ENCODE peak calls at places on chromosomes 13 and 19, in seven cellular contexts. One of them, this sample, is unnamed.

GRCh38 chr13:99859178-99860177 is 112.1 kb downstream of the ZIC5 start:
- DNase-seq in HCT116: no peak
- DNase-seq in K562: no peak
- DNase-seq in SK-N-SH: no peak
- DNase-seq in GM12878: peak; percentile 41
- DNase-seq in H1: no peak
- DNase-seq in HepG2: no peak
- DNase-seq in this sample: no peak

GRCh38 chr13:44843403-44843802 is 145.9 kb downstream of the NUFIP1 start:
- DNase-seq in HCT116: no peak
- DNase-seq in K562: no peak
- DNase-seq in SK-N-SH: no peak
- DNase-seq in GM12878: no peak
- DNase-seq in H1: no peak
- DNase-seq in HepG2: no peak
- DNase-seq in this sample: no peak

GRCh38 chr19:38263696-38264485 is 482 bp upstream of the SPINT2 start:
- DNase-seq in HCT116: peak; percentile 83
- DNase-seq in K562: peak; percentile 43
- DNase-seq in SK-N-SH: peak; percentile 44
- DNase-seq in GM12878: no peak
- DNase-seq in H1: no peak
- DNase-seq in HepG2: peak; percentile 35
- DNase-seq in this sample: peak; percentile 80

GRCh38 chr13:27607125-27607524 is 13.2 kb downstream of the LNX2 start:
- DNase-seq in HCT116: peak; percentile 56
- DNase-seq in K562: no peak
- DNase-seq in SK-N-SH: no peak
- DNase-seq in GM12878: no peak
- DNase-seq in H1: no peak
- DNase-seq in HepG2: peak; percentile 50
- DNase-seq in this sample: peak; percentile 9

GRCh38 chr13:51585696-51586095 is 1.4 kb downstream of the WDFY2 start:
- DNase-seq in HCT116: no peak
- DNase-seq in K562: no peak
- DNase-seq in SK-N-SH: no peak
- DNase-seq in GM12878: no peak
- DNase-seq in H1: no peak
- DNase-seq in HepG2: no peak
- DNase-seq in this sample: no peak

GRCh38 chr19:1441677-1442438 is 3.7 kb downstream of the RPS15 start:
- DNase-seq in HCT116: no peak
- DNase-seq in K562: no peak
- DNase-seq in SK-N-SH: no peak
- DNase-seq in GM12878: no peak
- DNase-seq in H1: no peak
- DNase-seq in HepG2: no peak
- DNase-seq in this sample: no peak

GRCh38 chr13:85241045-85241444 is 558.2 kb downstream of the SLITRK6 start:
- DNase-seq in HCT116: peak; percentile 10
- DNase-seq in K562: no peak
- DNase-seq in SK-N-SH: no peak
- DNase-seq in GM12878: no peak
- DNase-seq in H1: no peak
- DNase-seq in HepG2: no peak
- DNase-seq in this sample: no peak

GRCh38 chr13:61246351-61246750 is 169.3 kb downstream of the PCDH20 start:
- DNase-seq in HCT116: no peak
- DNase-seq in K562: no peak
- DNase-seq in SK-N-SH: no peak
- DNase-seq in GM12878: no peak
- DNase-seq in H1: no peak
- DNase-seq in HepG2: no peak
- DNase-seq in this sample: no peak

GRCh38 chr13:31749929-31750328 is 10.6 kb downstream of the RXFP2 start:
- DNase-seq in HCT116: no peak
- DNase-seq in K562: no peak
- DNase-seq in SK-N-SH: no peak
- DNase-seq in GM12878: no peak
- DNase-seq in H1: no peak
- DNase-seq in HepG2: no peak
- DNase-seq in this sample: no peak

GRCh38 chr19:1837625-1838105 is 10.6 kb downstream of the REXO1 start:
- DNase-seq in HCT116: no peak
- DNase-seq in K562: peak; percentile 68
- DNase-seq in SK-N-SH: peak; percentile 95
- DNase-seq in GM12878: no peak
- DNase-seq in H1: peak; percentile 98
- DNase-seq in HepG2: peak; percentile 40
- DNase-seq in this sample: peak; percentile 38

GRCh38 chr13:33612641-33613638 is 205.0 kb upstream of the RFC3 start:
- DNase-seq in HCT116: no peak
- DNase-seq in K562: no peak
- DNase-seq in SK-N-SH: no peak
- DNase-seq in GM12878: no peak
- DNase-seq in H1: no peak
- DNase-seq in HepG2: peak; percentile 16
- DNase-seq in this sample: peak; percentile 64

GRCh38 chr19:49119411-49120324 is at the start of gene PPFIA3:
- DNase-seq in HCT116: no peak
- DNase-seq in K562: peak; percentile 52
- DNase-seq in SK-N-SH: peak; percentile 72
- DNase-seq in GM12878: no peak
- DNase-seq in H1: peak; percentile 79
- DNase-seq in HepG2: no peak
- DNase-seq in this sample: no peak

GRCh38 chr19:54415208-54415900 is at the start of gene TTYH1:
- DNase-seq in HCT116: no peak
- DNase-seq in K562: peak; percentile 85
- DNase-seq in SK-N-SH: peak; percentile 88
- DNase-seq in GM12878: no peak
- DNase-seq in H1: peak; percentile 91
- DNase-seq in HepG2: no peak
- DNase-seq in this sample: no peak

GRCh38 chr13:51004918-51005460 is 95.4 kb downstream of the RNASEH2B start:
- DNase-seq in HCT116: no peak
- DNase-seq in K562: no peak
- DNase-seq in SK-N-SH: no peak
- DNase-seq in GM12878: no peak
- DNase-seq in H1: no peak
- DNase-seq in HepG2: no peak
- DNase-seq in this sample: no peak

GRCh38 chr13:114211446-114211845 is 23.3 kb upstream of the CDC16 start:
- DNase-seq in HCT116: no peak
- DNase-seq in K562: no peak
- DNase-seq in SK-N-SH: no peak
- DNase-seq in GM12878: no peak
- DNase-seq in H1: no peak
- DNase-seq in HepG2: no peak
- DNase-seq in this sample: peak; percentile 39

GRCh38 chr19:413756-414420 is 4.9 kb upstream of the C2CD4C start:
- DNase-seq in HCT116: no peak
- DNase-seq in K562: no peak
- DNase-seq in SK-N-SH: no peak
- DNase-seq in GM12878: no peak
- DNase-seq in H1: no peak
- DNase-seq in HepG2: no peak
- DNase-seq in this sample: no peak

GRCh38 chr13:30832845-30833332 is 73.2 kb upstream of the MEDAG start:
- DNase-seq in HCT116: peak; percentile 95
- DNase-seq in K562: no peak
- DNase-seq in SK-N-SH: peak; percentile 82
- DNase-seq in GM12878: no peak
- DNase-seq in H1: no peak
- DNase-seq in HepG2: peak; percentile 97
- DNase-seq in this sample: no peak

GRCh38 chr13:22278336-22278929 is 607.6 kb downstream of the FGF9 start:
- DNase-seq in HCT116: peak; percentile 34
- DNase-seq in K562: no peak
- DNase-seq in SK-N-SH: peak; percentile 8
- DNase-seq in GM12878: peak; percentile 43
- DNase-seq in H1: peak; percentile 67
- DNase-seq in HepG2: peak; percentile 2
- DNase-seq in this sample: peak; percentile 67

GRCh38 chr19:56813531-56813930 is 27.0 kb downstream of the PEG3 start:
- DNase-seq in HCT116: no peak
- DNase-seq in K562: no peak
- DNase-seq in SK-N-SH: no peak
- DNase-seq in GM12878: no peak
- DNase-seq in H1: no peak
- DNase-seq in HepG2: no peak
- DNase-seq in this sample: no peak

GRCh38 chr13:73608731-73609485 is 525.3 kb downstream of the KLF12 start:
- DNase-seq in HCT116: no peak
- DNase-seq in K562: no peak
- DNase-seq in SK-N-SH: no peak
- DNase-seq in GM12878: no peak
- DNase-seq in H1: no peak
- DNase-seq in HepG2: no peak
- DNase-seq in this sample: no peak
- TF ChIP-seq JUND in HCT116: no peak
- TF ChIP-seq JUND in K562: no peak
- TF ChIP-seq JUND in SK-N-SH: no peak
- TF ChIP-seq JUND in GM12878: no peak
- TF ChIP-seq JUND in H1: no peak
- TF ChIP-seq JUND in HepG2: no peak
- TF ChIP-seq JUND in this sample: no peak

DNA sequence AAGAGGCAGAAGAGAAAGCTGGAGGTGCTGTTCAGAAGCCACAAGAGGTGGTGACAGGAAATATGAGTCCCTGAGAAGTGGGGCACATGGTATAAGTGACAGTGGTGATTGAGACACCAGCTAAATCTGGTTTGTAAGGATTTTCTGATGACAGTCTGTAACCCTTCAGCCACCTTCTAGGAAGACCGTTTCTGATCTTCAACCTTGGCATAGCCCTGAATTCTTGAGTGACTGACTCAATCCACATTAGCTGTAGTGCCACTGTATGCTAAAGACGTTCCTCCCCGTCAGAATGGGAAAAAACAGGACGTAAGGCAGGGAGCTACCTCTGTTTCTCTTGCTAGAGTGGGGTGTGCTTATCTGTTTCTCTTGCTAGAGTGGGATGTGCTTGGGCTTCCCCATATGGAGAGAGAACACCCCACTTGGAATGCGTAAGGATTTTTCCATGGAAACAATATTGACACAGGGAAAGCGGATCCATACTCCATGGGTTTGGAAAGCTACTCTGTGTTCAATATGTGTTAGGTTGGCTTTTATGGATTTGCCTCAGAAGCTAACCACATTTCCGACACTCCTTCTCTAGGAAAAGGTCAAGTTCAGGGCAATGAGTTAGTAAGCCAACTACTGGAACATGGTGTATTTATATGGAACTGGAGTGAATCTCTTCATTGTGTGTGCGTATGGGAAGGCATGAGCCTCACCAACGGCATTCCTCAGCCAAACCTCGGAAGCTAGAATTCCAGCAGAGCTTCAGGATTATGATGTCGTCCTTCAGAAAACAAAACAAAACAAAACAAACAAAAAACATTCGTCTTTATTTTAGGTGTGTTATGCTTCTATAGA is 948.8 kb upstream of the SLC10A2 start:
- DNase-seq in HCT116: no peak
- DNase-seq in K562: no peak
- DNase-seq in SK-N-SH: no peak
- DNase-seq in GM12878: no peak
- DNase-seq in H1: no peak
- DNase-seq in HepG2: no peak
- DNase-seq in this sample: no peak
- TF ChIP-seq JUND in HCT116: no peak
- TF ChIP-seq JUND in K562: no peak
- TF ChIP-seq JUND in SK-N-SH: no peak
- TF ChIP-seq JUND in GM12878: no peak
- TF ChIP-seq JUND in H1: no peak
- TF ChIP-seq JUND in HepG2: no peak
- TF ChIP-seq JUND in this sample: no peak

GRCh38 chr13:24194447-24194846 is 33.9 kb downstream of the SPATA13 start:
- DNase-seq in HCT116: no peak
- DNase-seq in K562: no peak
- DNase-seq in SK-N-SH: no peak
- DNase-seq in GM12878: no peak
- DNase-seq in H1: no peak
- DNase-seq in HepG2: no peak
- DNase-seq in this sample: no peak

GRCh38 chr13:24195626-24196025 is 35.1 kb downstream of the SPATA13 start:
- DNase-seq in HCT116: no peak
- DNase-seq in K562: no peak
- DNase-seq in SK-N-SH: no peak
- DNase-seq in GM12878: no peak
- DNase-seq in H1: no peak
- DNase-seq in HepG2: no peak
- DNase-seq in this sample: no peak

GRCh38 chr13:24196593-24197197 is 36.2 kb downstream of the SPATA13 start:
- DNase-seq in HCT116: no peak
- DNase-seq in K562: no peak
- DNase-seq in SK-N-SH: no peak
- DNase-seq in GM12878: no peak
- DNase-seq in H1: no peak
- DNase-seq in HepG2: no peak
- DNase-seq in this sample: no peak

GRCh38 chr13:24192811-24193162 is 32.3 kb downstream of the SPATA13 start:
- DNase-seq in HCT116: no peak
- DNase-seq in K562: no peak
- DNase-seq in SK-N-SH: no peak
- DNase-seq in GM12878: no peak
- DNase-seq in H1: no peak
- DNase-seq in HepG2: no peak
- DNase-seq in this sample: no peak

DNA sequence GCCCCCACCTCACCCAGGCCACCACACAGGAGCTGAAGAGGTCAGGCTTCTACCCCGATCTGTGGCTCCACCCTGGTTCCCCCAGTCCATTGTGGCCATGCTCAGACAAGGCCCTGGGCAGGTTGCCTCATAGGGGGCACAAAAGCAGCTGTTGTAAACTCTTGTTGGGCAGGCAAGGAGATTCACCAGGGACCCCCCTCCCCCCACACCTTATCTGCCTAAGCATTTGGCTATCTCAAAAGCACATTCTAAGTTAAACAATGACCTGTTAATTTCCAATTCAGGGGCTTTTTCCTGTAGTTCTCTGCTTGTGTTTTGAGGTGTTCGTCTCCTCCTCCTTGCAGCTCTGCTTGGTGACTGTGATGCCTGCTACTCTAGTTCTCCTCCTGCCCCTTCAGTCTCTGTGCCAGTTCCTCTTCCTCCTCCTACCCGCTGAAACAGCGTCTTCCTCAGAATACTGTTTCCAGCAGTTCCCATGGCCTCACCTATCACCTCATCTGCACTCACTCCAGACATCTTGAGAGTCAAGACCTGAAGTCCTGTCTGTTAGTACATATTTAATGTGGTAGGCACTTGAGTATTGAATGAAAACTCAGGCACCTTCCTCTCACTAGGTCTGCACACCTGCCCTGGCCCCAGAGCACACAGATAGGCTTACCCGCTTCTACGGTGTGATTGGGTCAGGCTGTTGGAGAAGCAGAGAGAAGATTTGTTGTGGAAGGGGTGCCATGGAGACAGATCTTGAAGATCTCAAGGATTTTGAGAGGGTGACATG is 31.7 kb downstream of the SPATA13 start:
- DNase-seq in HCT116: no peak
- DNase-seq in K562: no peak
- DNase-seq in SK-N-SH: no peak
- DNase-seq in GM12878: no peak
- DNase-seq in H1: no peak
- DNase-seq in HepG2: no peak
- DNase-seq in this sample: no peak
- TF ChIP-seq JUND in HCT116: no peak
- TF ChIP-seq JUND in K562: no peak
- TF ChIP-seq JUND in SK-N-SH: no peak
- TF ChIP-seq JUND in GM12878: no peak
- TF ChIP-seq JUND in H1: no peak
- TF ChIP-seq JUND in HepG2: no peak
- TF ChIP-seq JUND in this sample: no peak

GRCh38 chr13:42880241-42880640 is 98.9 kb downstream of the FAM216B start:
- DNase-seq in HCT116: no peak
- DNase-seq in K562: no peak
- DNase-seq in SK-N-SH: no peak
- DNase-seq in GM12878: no peak
- DNase-seq in H1: no peak
- DNase-seq in HepG2: no peak
- DNase-seq in this sample: no peak
- TF ChIP-seq JUND in HCT116: no peak
- TF ChIP-seq JUND in K562: no peak
- TF ChIP-seq JUND in SK-N-SH: no peak
- TF ChIP-seq JUND in GM12878: no peak
- TF ChIP-seq JUND in H1: no peak
- TF ChIP-seq JUND in HepG2: no peak
- TF ChIP-seq JUND in this sample: no peak